ENCODE peak calls at places on chromosomes 16 and 17, in four cellular contexts. P is heart left ventricle, I is suprapubic skin, D is sigmoid colon. Q is an unnamed sample.
A peak's percentile ranks its signal among the peaks of the same experiment; 100 is the strongest.

GRCh38 chr16:82653550-82654511 is 27.1 kb downstream of the CDH13 start:
- DNase-seq in D (peak; percentile 56), I (no peak), P (no peak), Q (no peak)

GRCh38 chr17:54738496-54738895 is 162.2 kb upstream of the TOM1L1 start:
- DNase-seq in D (no peak), I (no peak), P (no peak), Q (no peak)

GRCh38 chr16:67244387-67245188 is 2.7 kb downstream of the FHOD1 start:
- DNase-seq in D (peak; percentile 83), P (peak; percentile 93), I (peak; percentile 85), Q (no peak)

GRCh38 chr17:21542991-21543390 is 149.3 kb upstream of the KCNJ18 start:
- DNase-seq in D (no peak), I (no peak), P (no peak), Q (no peak)

GRCh38 chr17:81127526-81128177 is 37.7 kb upstream of the PVALEF start:
- DNase-seq in P (no peak), I (no peak), D (no peak), Q (no peak)

GRCh38 chr17:80023261-80024205 is 12.1 kb downstream of the TBC1D16 start:
- DNase-seq in I (no peak), D (no peak), P (no peak), Q (no peak)

GRCh38 chr16:18836702-18837101 is 35.4 kb upstream of the ARL6IP1 start:
- DNase-seq in I (no peak), P (no peak), D (no peak), Q (no peak)

GRCh38 chr17:1928976-1929375 is 96.2 kb downstream of the RTN4RL1 start:
- DNase-seq in P (peak; percentile 79), I (no peak), D (no peak), Q (no peak)

GRCh38 chr16:81455720-81456494 is 11.3 kb downstream of the CMIP start:
- DNase-seq in I (no peak), D (no peak), P (no peak), Q (no peak)

GRCh38 chr16:12177643-12178042 is 201.1 kb downstream of the SNX29 start:
- DNase-seq in P (no peak), D (no peak), I (no peak), Q (no peak)

GRCh38 chr17:14298221-14298994 is 2.5 kb upstream of the HS3ST3B1 start:
- DNase-seq in D (no peak), I (peak; percentile 56), P (no peak), Q (peak; percentile 40)

GRCh38 chr17:40139566-40140058 is 725 bp upstream of the CASC3 start:
- DNase-seq in D (no peak), P (no peak), I (no peak), Q (no peak)

GRCh38 chr17:13498184-13498583 is 103.5 kb downstream of the HS3ST3A1 start:
- DNase-seq in P (no peak), I (no peak), D (no peak), Q (no peak)

GRCh38 chr17:73278465-73279453 is 17.1 kb upstream of the CPSF4L start:
- DNase-seq in I (no peak), D (peak; percentile 80), P (no peak), Q (no peak)

GRCh38 chr16:87956169-87956770 is 5.0 kb downstream of the BANP start:
- DNase-seq in P (peak; percentile 66), D (no peak), I (no peak), Q (no peak)

GRCh38 chr16:87954361-87954760 is 3.1 kb downstream of the BANP start:
- DNase-seq in P (no peak), D (no peak), I (no peak), Q (no peak)

GRCh38 chr16:87954826-87955225 is 3.6 kb downstream of the BANP start:
- DNase-seq in I (no peak), D (no peak), P (no peak), Q (no peak)

GRCh38 chr16:87956771-87957279 is 5.6 kb downstream of the BANP start:
- DNase-seq in P (no peak), I (no peak), D (no peak), Q (no peak)

DNA sequence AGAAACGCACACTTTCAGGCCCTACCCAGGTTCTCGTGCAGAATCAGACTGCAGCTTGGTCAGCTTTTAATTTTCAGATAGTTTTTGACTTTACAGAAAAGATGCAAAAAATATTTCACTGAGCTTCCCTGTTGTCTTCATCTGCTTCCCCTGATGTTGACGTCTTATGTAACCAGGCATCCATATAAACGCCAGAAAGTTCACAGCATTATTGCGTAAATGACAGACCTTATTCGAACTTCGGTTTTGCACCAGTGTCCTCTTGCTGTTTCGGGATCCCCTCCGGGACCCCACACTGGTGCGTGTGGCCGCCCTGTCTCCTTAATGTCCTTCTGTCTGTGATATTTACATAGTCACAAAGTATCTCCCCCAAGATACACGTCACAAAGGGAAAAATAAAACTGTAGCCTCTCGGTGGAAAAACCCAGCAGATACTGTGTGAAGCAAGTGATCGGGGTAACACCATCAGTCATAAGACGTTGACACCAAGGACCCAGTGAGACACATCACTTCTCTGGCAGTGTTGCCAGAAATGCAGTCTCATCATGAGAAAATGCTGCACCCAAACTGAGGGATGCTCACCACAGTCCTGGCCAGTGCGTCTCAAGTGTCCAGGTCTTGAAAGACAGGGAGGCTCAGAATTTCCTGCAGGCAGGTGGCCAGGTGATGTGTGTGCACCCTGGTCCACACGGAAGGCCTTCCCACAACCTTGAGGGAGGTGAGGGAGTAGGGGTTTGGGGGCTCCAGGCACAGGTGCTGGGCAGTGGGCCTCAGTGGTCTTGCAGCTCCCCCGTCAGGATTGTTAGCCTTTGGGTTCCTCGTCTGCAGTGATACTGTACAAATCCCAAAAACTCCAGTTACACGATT is 4.3 kb downstream of the BANP start:
- DNase-seq in P (no peak), D (no peak), I (no peak), Q (no peak)
- H3K27ac ChIP-seq in P (peak overlapping the region; percentile 99), D (peak overlapping the region; percentile 99), I (peak overlapping the region; percentile 13), Q (peak overlapping the region; percentile 34)

GRCh38 chr16:29821663-29822115 is 1.4 kb downstream of the MVP start:
- DNase-seq in P (peak; percentile 54), I (no peak), D (no peak), Q (no peak)
- TF ChIP-seq POLR2A in P (no peak), I (no peak), D (no peak), Q (no peak)

DNA sequence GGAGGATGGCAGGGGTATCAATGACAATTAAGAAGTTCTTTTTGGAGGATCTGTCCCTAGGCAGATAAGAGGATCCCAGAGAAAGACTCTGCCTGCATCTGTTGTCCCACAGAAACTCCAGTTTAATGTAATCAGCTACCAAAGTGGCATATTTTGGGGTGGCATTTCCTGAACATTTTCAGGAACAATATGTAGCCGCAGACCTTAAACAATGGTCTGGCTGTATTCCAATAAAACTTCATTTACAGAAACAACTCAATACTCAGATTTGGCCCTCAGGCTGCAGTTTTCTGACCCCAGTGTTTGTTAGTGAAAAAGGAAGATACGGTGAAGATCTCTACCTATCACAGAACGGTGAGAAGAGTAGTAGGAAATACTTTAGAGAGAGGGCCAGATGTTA is 46.1 kb downstream of the KCNJ16 start:
- DNase-seq in P (no peak), D (no peak), I (no peak), Q (no peak)
- H3K27ac ChIP-seq in P (peak overlapping the region; percentile 19), D (no peak overlapping the region), I (no peak overlapping the region), Q (no peak overlapping the region)

GRCh38 chr17:59761385-59762021 is 54.0 kb downstream of the VMP1 start:
- DNase-seq in I (no peak), D (no peak), P (no peak), Q (no peak)
- TF ChIP-seq POLR2A in I (no peak), D (no peak), P (no peak), Q (no peak)

DNA sequence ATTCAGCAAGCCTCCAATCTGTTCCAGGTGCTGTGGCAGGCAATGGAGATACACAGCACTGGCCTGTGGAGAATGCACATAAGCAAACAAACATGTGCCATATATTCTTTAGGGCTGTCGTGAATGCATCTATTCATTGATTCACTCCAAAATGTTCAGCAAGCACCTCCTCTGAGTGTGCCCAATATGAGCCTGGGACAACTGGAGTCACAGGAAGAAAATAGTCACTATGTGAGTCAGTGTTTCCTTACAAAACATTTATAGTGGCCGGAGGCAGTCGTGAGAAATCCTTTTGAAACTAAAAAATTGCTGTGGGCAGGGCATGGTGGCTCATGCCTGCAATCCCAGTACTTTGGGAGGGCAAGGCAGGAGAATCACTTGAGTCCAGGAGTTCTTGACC is 310.1 kb downstream of the CA10 start:
- DNase-seq in D (no peak), I (no peak), P (no peak), Q (no peak)
- H3K27ac ChIP-seq in D (no peak overlapping the region), I (no peak overlapping the region), P (no peak overlapping the region), Q (no peak overlapping the region)

DNA sequence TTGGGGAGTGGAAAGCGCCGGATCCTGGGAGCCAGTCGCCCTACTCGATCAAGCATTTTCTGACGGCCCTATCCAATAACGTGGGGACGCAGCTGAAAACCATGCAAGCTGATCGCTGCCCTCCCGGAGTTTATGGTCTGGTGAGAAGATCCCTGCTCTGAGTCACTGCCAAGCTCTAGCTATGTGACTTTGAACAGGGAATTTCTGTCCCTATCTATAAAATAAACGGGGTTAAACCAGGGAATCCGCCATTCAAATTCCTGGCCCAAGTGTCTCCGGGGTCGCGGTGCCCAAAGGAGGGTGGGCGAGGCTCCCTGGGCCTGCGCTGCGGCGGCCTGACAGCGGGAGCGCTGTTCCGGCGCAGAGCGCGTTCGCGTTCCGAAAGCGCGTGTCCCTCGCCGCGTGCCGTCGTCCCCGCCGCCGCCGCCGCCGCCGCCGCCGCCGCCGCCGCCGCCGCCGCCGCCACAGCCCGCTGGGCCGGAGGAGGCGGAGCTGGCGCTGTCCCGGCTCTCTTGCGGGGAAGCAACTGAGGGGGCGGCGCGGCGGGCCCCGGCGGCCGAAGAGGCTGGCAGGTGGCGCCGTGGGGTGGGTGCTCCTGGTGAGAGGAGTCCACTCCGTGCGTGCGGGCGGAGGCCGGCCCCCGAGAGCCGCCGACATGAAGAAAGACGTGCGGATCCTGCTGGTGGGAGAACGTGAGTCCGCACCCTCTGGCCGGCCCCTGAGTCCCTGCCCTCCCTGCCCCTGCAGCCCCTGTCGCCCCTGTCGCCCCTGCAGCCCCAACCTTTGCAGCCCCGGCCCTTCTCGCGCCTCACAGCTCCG is at the start of gene RHOT1:
- DNase-seq in P (peak; percentile 77), D (peak; percentile 87), I (peak; percentile 79), Q (no peak)
- TF ChIP-seq POLR2A in P (no peak), D (no peak), I (no peak), Q (no peak)

DNA sequence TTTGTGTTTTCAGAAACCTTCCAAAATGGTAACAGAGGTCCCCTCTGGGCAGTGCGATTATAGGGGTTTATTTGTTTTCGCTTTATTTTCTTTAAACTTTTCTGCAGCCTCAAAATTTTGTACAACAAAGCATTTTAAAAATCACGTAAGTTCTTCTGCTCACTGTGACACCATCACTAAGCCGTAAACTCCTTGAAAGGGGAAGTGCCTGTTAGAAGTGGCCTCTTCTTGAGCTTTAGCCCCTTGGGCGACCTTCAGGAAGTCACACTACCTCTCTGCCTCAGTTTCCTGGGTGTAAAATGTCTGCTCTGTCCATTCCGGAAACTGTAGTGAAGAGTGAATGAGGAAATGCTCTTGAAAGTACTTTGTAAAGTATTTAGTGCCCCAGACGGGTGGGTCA is 26.6 kb downstream of the ARHGAP27 start:
- DNase-seq in D (no peak), P (no peak), I (no peak), Q (no peak)
- H3K27ac ChIP-seq in D (no peak overlapping the region), P (no peak overlapping the region), I (no peak overlapping the region), Q (no peak overlapping the region)

GRCh38 chr16:65745-66144 is 6.7 kb downstream of the RHBDF1 start:
- DNase-seq in I (peak; percentile 91), D (peak; percentile 90), P (peak; percentile 83), Q (no peak)
- TF ChIP-seq POLR2A in I (no peak), D (no peak), P (no peak), Q (no peak)

Q was measured in vagina.